ENCODE peak calls at places on chromosomes 5 and 9, in seven cellular contexts. M is astrocyte of the spinal cord, A is right atrium auricular region, B is cardiac fibroblast, R is AG09309, V is adipocyte, D is AG04450. P is an unnamed sample.

GRCh38 chr5:66633754-66634153 is 37.6 kb downstream of the MAST4 start:
- DNase-seq in M (no peak), A (no peak), B (no peak), R (no peak), V (no peak), D (no peak), P (no peak)

GRCh38 chr9:76007935-76008334 is 117.5 kb downstream of the PCSK5 start:
- DNase-seq in M (no peak), A (no peak), B (no peak), R (no peak), V (no peak), D (no peak), P (no peak)

GRCh38 chr9:93669116-93669957 is 93.0 kb downstream of the PHF2 start:
- DNase-seq in M (no peak), A (peak), B (no peak), R (no peak), V (peak), D (no peak), P (no peak)

GRCh38 chr5:146337264-146337904 is 1.3 kb upstream of the POU4F3 start:
- DNase-seq in M (no peak), A (no peak), B (no peak), R (no peak), V (no peak), D (no peak), P (no peak)

GRCh38 chr9:107750741-107751521 is 261.4 kb upstream of the KLF4 start:
- DNase-seq in M (peak), A (peak), B (peak), R (peak), V (peak), D (peak), P (peak)

GRCh38 chr5:6847896-6848295 is 134.7 kb downstream of the TENT4A start:
- DNase-seq in M (no peak), A (no peak), B (no peak), R (no peak), V (no peak), D (no peak), P (no peak)

GRCh38 chr9:112654282-112654681 is 63.6 kb downstream of the INIP start:
- DNase-seq in M (no peak), A (no peak), B (no peak), R (no peak), V (no peak), D (no peak), P (no peak)

GRCh38 chr9:80326105-80326504 is 754.3 kb downstream of the TLE4 start:
- DNase-seq in M (peak), A (no peak), B (no peak), R (no peak), V (no peak), D (no peak), P (no peak)

GRCh38 chr5:180093651-180094382 is 22.3 kb upstream of the RNF130 start:
- DNase-seq in M (no peak), A (no peak), B (no peak), R (no peak), V (no peak), D (no peak), P (no peak)

GRCh38 chr9:20309209-20309608 is 313.1 kb downstream of the MLLT3 start:
- DNase-seq in M (no peak), A (no peak), B (no peak), R (no peak), V (no peak), D (peak), P (no peak)
- H3K4me3 ChIP-seq in M (no peak), A (no peak), B (no peak), R (no peak), V (no peak), D (no peak), P (no peak)

GRCh38 chr9:36192196-36192595 is 1.5 kb downstream of the CLTA start:
- DNase-seq in M (no peak), A (no peak), B (no peak), R (no peak), V (peak), D (no peak), P (no peak)

GRCh38 chr9:36191290-36191645 is 547 bp downstream of the CLTA start:
- DNase-seq in M (no peak), A (no peak), B (peak), R (no peak), V (peak), D (no peak), P (no peak)

GRCh38 chr9:36194326-36195000 is 3.7 kb downstream of the CLTA start:
- DNase-seq in M (peak), A (no peak), B (no peak), R (no peak), V (peak), D (no peak), P (no peak)

GRCh38 chr9:36191696-36192095 is 975 bp downstream of the CLTA start:
- DNase-seq in M (no peak), A (no peak), B (no peak), R (no peak), V (peak), D (no peak), P (no peak)

GRCh38 chr9:36193049-36193448 is 2.3 kb downstream of the CLTA start:
- DNase-seq in M (no peak), A (no peak), B (no peak), R (no peak), V (peak), D (no peak), P (no peak)
- H3K4me3 ChIP-seq in M (peak), A (no peak), B (peak), R (peak), V (peak), D (peak), P (peak)

GRCh38 chr5:75189353-75189752 is 47.3 kb downstream of the ANKRD31 start:
- DNase-seq in M (no peak), A (no peak), B (no peak), R (no peak), V (no peak), D (no peak), P (no peak)

GRCh38 chr5:75190227-75190626 is 46.5 kb downstream of the ANKRD31 start:
- DNase-seq in M (no peak), A (no peak), B (no peak), R (no peak), V (no peak), D (no peak), P (no peak)

GRCh38 chr5:75197746-75198145 is 38.9 kb downstream of the ANKRD31 start:
- DNase-seq in M (no peak), A (no peak), B (no peak), R (no peak), V (no peak), D (no peak), P (no peak)

GRCh38 chr5:75192804-75193203 is 43.9 kb downstream of the ANKRD31 start:
- DNase-seq in M (no peak), A (no peak), B (no peak), R (no peak), V (no peak), D (no peak), P (no peak)

GRCh38 chr5:75192264-75192663 is 44.4 kb downstream of the ANKRD31 start:
- DNase-seq in M (no peak), A (no peak), B (no peak), R (no peak), V (no peak), D (no peak), P (no peak)
- H3K4me3 ChIP-seq in M (no peak), A (no peak), B (no peak), R (no peak), V (no peak), D (no peak), P (no peak)

DNA sequence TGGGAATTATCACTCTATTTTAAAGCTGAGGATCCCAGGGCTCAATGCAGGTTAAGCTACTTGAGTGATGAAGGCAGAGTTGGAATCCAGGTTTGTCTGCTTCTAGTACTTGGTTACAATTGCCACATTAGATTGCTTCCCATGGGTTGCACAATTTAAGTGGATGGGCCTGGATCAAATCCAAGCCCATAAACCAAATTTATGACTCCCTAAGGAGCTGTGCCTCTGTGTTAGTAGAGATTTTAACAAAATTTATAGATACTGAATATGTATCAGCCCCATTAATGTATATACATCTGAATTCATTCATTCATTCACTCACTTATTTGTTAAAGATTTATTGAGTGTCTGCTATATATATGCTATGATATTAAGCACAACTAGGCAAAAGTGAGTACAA is 332.3 kb upstream of the KLF9 start:
- DNase-seq in M (no peak), A (no peak), B (peak), R (peak), V (peak), D (no peak), P (no peak)
- H3K4me3 ChIP-seq in M (no peak), A (no peak), B (no peak), R (no peak), V (no peak), D (no peak), P (no peak)

GRCh38 chr5:82622205-82622604 is 344.1 kb upstream of the RPS23 start:
- DNase-seq in M (peak), A (no peak), B (no peak), R (no peak), V (no peak), D (no peak), P (no peak)

GRCh38 chr5:82624018-82624417 is 345.9 kb upstream of the RPS23 start:
- DNase-seq in M (no peak), A (no peak), B (no peak), R (no peak), V (no peak), D (no peak), P (no peak)

GRCh38 chr5:82623094-82623514 is 344.9 kb upstream of the RPS23 start:
- DNase-seq in M (no peak), A (no peak), B (no peak), R (no peak), V (no peak), D (no peak), P (no peak)

GRCh38 chr5:82619097-82619496 is 340.9 kb upstream of the RPS23 start:
- DNase-seq in M (no peak), A (no peak), B (no peak), R (no peak), V (no peak), D (no peak), P (no peak)

GRCh38 chr5:82620957-82621600 is 342.9 kb upstream of the RPS23 start:
- DNase-seq in M (peak), A (no peak), B (no peak), R (no peak), V (peak), D (no peak), P (no peak)
- H3K4me3 ChIP-seq in M (no peak), A (no peak), B (no peak), R (no peak), V (peak), D (no peak), P (no peak)

DNA sequence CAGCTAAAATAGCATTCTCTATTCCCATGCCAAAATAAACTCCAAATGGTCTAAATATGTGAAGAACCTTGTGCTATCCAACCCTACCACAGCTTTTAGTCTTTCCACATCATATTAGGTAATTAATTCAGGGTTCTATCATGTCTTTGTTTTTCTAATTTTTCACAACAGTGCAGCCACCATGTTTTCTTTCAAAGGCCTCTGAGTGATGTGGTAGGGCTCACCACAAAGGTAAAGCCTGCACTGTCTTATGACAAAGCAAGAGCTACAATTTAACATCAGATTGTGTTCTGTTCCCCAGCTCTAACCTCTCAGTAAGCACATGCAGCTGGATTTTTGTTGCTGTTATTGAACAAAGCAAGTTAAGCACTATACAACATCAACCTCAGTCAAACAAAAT is 52.4 kb downstream of the MEF2C start:
- DNase-seq in M (peak), A (no peak), B (peak), R (no peak), V (no peak), D (no peak), P (no peak)
- H3K4me3 ChIP-seq in M (no peak), A (no peak), B (no peak), R (no peak), V (no peak), D (no peak), P (no peak)

DNA sequence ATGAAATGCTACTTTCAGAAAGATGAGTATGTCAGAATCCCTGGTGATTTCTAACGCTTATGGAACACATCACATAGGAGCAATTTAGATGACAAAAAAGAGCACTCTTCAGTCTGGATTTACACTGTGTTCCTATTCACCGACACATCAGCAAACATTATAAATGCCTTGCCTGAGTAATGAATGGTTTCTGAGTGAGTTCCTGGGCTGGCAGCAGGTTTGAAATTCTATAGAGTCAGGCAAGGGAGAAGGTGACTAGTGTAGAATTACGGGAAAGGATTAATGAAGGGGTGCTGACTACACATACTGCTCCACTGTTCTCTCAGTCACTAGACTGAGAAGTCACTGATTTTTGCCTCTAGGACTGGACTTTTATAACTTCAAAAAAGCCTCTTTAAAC is 318.7 kb upstream of the ZNF608 start:
- DNase-seq in M (no peak), A (no peak), B (no peak), R (no peak), V (no peak), D (no peak), P (no peak)
- H3K4me3 ChIP-seq in M (no peak), A (no peak), B (no peak), R (no peak), V (no peak), D (no peak), P (no peak)

GRCh38 chr5:131974956-131975726 is 29.7 kb upstream of the MEIKIN start:
- DNase-seq in M (no peak), A (peak), B (no peak), R (no peak), V (no peak), D (no peak), P (no peak)
- H3K4me3 ChIP-seq in M (no peak), A (no peak), B (no peak), R (no peak), V (no peak), D (no peak), P (no peak)

GRCh38 chr5:14201325-14202061 is 58.4 kb downstream of the TRIO start:
- DNase-seq in M (peak), A (no peak), B (peak), R (no peak), V (no peak), D (no peak), P (no peak)

GRCh38 chr5:14204011-14204670 is 61.0 kb downstream of the TRIO start:
- DNase-seq in M (no peak), A (no peak), B (peak), R (no peak), V (no peak), D (no peak), P (no peak)

GRCh38 chr5:14202462-14202861 is 59.3 kb downstream of the TRIO start:
- DNase-seq in M (peak), A (no peak), B (peak), R (no peak), V (no peak), D (no peak), P (no peak)

GRCh38 chr5:14206028-14206725 is 63.0 kb downstream of the TRIO start:
- DNase-seq in M (peak), A (no peak), B (no peak), R (no peak), V (no peak), D (no peak), P (no peak)

DNA sequence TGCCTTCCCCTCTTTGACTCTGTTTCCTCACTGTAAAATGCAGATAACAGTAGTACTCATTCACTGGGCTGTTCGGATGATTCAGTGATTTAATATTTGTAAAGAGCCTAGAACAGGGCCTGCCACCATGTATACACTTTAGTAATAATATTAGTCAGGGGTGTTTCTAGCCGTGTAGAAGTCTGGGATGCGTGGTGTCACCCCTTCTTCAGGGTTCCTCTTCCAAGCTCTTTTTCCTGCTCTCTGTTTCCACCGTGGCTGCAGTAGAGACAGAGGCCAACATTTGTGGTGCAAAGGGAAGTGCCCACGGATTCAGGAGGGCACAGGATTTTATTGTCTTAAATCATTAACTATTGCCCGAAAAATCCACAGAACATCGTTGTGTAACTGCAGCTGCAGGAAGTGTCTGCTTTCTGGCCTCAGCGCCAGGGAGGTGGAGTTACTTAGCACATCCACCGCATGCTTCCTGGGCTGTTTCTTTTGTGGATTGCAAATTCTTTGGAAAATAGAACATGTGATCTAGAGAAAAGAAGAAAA is 61.7 kb downstream of the TRIO start:
- DNase-seq in M (peak), A (peak), B (peak), R (peak), V (peak), D (no peak), P (no peak)
- H3K4me3 ChIP-seq in M (no peak), A (no peak), B (no peak), R (peak), V (peak), D (no peak), P (peak)

P was measured in AG04449.